ENCODE peak calls at places on chromosomes 2 and 18, in four cellular contexts. O is HepG2, F is K562, R is GM12878. I is an unnamed sample.

GRCh38 chr2:29509397-29509796 is 394.2 kb downstream of the CLIP4 start:
- DNase-seq in R (no peak), O (no peak), F (no peak), I (no peak)

GRCh38 chr18:48181132-48181823 is 227.9 kb downstream of the ZBTB7C start:
- DNase-seq in O (no peak), F (no peak), R (no peak), I (no peak)

GRCh38 chr2:233354971-233355574 is 779 bp downstream of the DGKD start:
- DNase-seq in F (no peak), O (no peak), R (no peak), I (peak)

GRCh38 chr2:151562398-151562797 is 152.7 kb downstream of the RIF1 start:
- DNase-seq in O (no peak), R (no peak), F (no peak), I (no peak)

GRCh38 chr2:122077771-122078170 is 322.3 kb downstream of the TSN start:
- DNase-seq in F (no peak), O (no peak), R (no peak), I (no peak)

GRCh38 chr2:19900536-19901200 is 1.1 kb downstream of the TTC32 start:
- DNase-seq in F (peak), O (peak), R (no peak), I (no peak)

GRCh38 chr18:75214766-75215515 is 4.3 kb downstream of the TSHZ1 start:
- DNase-seq in O (peak), R (no peak), F (no peak), I (no peak)

GRCh38 chr2:237495521-237496117 is 8.6 kb downstream of the MLPH start:
- DNase-seq in O (no peak), R (no peak), F (no peak), I (no peak)

GRCh38 chr2:8671176-8671575 is 10.7 kb upstream of the ID2 start:
- DNase-seq in O (no peak), R (no peak), F (no peak), I (no peak)

GRCh38 chr2:99804969-99805368 is 315.2 kb upstream of the REV1 start:
- DNase-seq in F (no peak), R (no peak), O (no peak), I (no peak)

GRCh38 chr2:15159751-15160177 is 401.4 kb downstream of the NBAS start:
- DNase-seq in F (peak), R (no peak), O (peak), I (no peak)

GRCh38 chr18:4020026-4020425 is 435.1 kb downstream of the DLGAP1 start:
- DNase-seq in R (no peak), F (no peak), O (no peak), I (no peak)

GRCh38 chr2:221205103-221205502 is 367.0 kb downstream of the EPHA4 start:
- DNase-seq in F (no peak), O (peak), R (no peak), I (no peak)

GRCh38 chr18:76757925-76758324 is 64.4 kb upstream of the ZNF236 start:
- DNase-seq in R (no peak), F (no peak), O (no peak), I (no peak)

GRCh38 chr2:223108376-223109100 is 56.5 kb downstream of the KCNE4 start:
- DNase-seq in O (no peak), R (no peak), F (no peak), I (no peak)

GRCh38 chr2:127153691-127154158 is 46.8 kb upstream of the BIN1 start:
- DNase-seq in F (no peak), O (no peak), R (no peak), I (no peak)

GRCh38 chr18:58438161-58438983 is 190.5 kb downstream of the ALPK2 start:
- DNase-seq in R (no peak), O (no peak), F (no peak), I (no peak)

GRCh38 chr2:48356701-48357322 is 173.1 kb upstream of the STON1 start:
- DNase-seq in F (peak), O (no peak), R (no peak), I (no peak)

GRCh38 chr2:149877913-149878312 is 290.3 kb upstream of the MMADHC start:
- DNase-seq in R (no peak), O (no peak), F (no peak), I (no peak)

GRCh38 chr2:101699191-101699938 is 1.9 kb downstream of the MAP4K4 start:
- DNase-seq in O (no peak), R (no peak), F (no peak), I (no peak)

GRCh38 chr2:63614983-63615945 is 26.5 kb downstream of the MDH1 start:
- DNase-seq in O (peak), F (peak), R (no peak), I (peak)

GRCh38 chr2:88252646-88253045 is 82.5 kb downstream of the THNSL2 start:
- DNase-seq in F (no peak), O (no peak), R (no peak), I (no peak)

GRCh38 chr2:102057502-102058292 is 65.9 kb downstream of the IL1R2 start:
- DNase-seq in O (peak), R (peak), F (no peak), I (no peak)

GRCh38 chr2:71463342-71463654 is 9.9 kb downstream of the DYSF start:
- DNase-seq in O (no peak), F (no peak), R (no peak), I (no peak)

GRCh38 chr18:39435986-39436385 is 1870.4 kb upstream of the CELF4 start:
- DNase-seq in O (no peak), F (no peak), R (no peak), I (no peak)

GRCh38 chr18:46346213-46346612 is 242.0 kb downstream of the HAUS1 start:
- DNase-seq in F (no peak), O (no peak), R (no peak), I (no peak)

GRCh38 chr2:238497610-238498005 is 70.9 kb downstream of the ASB1 start:
- DNase-seq in O (no peak), R (no peak), F (no peak), I (no peak)

GRCh38 chr18:76640438-76640837 is 145.4 kb upstream of the ZNF516 start:
- DNase-seq in R (no peak), O (no peak), F (no peak), I (no peak)

GRCh38 chr2:30465171-30465545 is 18.1 kb downstream of the LCLAT1 start:
- DNase-seq in F (peak), O (no peak), R (no peak), I (no peak)

GRCh38 chr2:109298851-109299250 is 169.8 kb downstream of the SH3RF3 start:
- DNase-seq in F (no peak), R (no peak), O (no peak), I (no peak)

GRCh38 chr18:66138642-66139041 is 387.8 kb downstream of the CDH7 start:
- DNase-seq in R (no peak), F (no peak), O (no peak), I (no peak)

GRCh38 chr18:59606193-59607175 is 90.7 kb downstream of the CCBE1 start:
- DNase-seq in O (no peak), F (no peak), R (no peak), I (no peak)

GRCh38 chr2:239310401-239311061 is 90.3 kb downstream of the HDAC4 start:
- DNase-seq in R (no peak), F (no peak), O (no peak), I (no peak)

GRCh38 chr18:25279133-25279532 is 72.8 kb downstream of the ZNF521 start:
- DNase-seq in O (no peak), F (no peak), R (no peak), I (no peak)

GRCh38 chr2:172342056-172342455 is 85.3 kb upstream of the ITGA6 start:
- DNase-seq in F (no peak), R (no peak), O (no peak), I (no peak)

GRCh38 chr2:234495076-234495800 is 1.6 kb downstream of the ARL4C start:
- DNase-seq in F (no peak), O (no peak), R (no peak), I (no peak)

GRCh38 chr2:179336782-179337534 is 72.3 kb upstream of the SESTD1 start:
- DNase-seq in F (no peak), O (no peak), R (no peak), I (peak)

GRCh38 chr2:207845202-207845864 is 75.6 kb upstream of the FZD5 start:
- DNase-seq in R (no peak), O (peak), F (no peak), I (no peak)

GRCh38 chr18:58221060-58221725 is 177.2 kb downstream of the NEDD4L start:
- DNase-seq in R (no peak), F (peak), O (peak), I (peak)

GRCh38 chr2:178506101-178506500 is 25.8 kb downstream of the PLEKHA3 start:
- DNase-seq in O (no peak), R (no peak), F (no peak), I (no peak)

GRCh38 chr2:195319548-195320415 is 337.2 kb upstream of the SLC39A10 start:
- DNase-seq in F (no peak), O (no peak), R (no peak), I (no peak)

GRCh38 chr2:195318440-195319111 is 338.4 kb upstream of the SLC39A10 start:
- DNase-seq in O (peak), R (no peak), F (peak), I (no peak)

GRCh38 chr2:195319112-195319460 is 337.9 kb upstream of the SLC39A10 start:
- DNase-seq in F (no peak), R (no peak), O (no peak), I (no peak)

GRCh38 chr2:195320416-195320973 is 336.5 kb upstream of the SLC39A10 start:
- DNase-seq in F (no peak), R (no peak), O (no peak), I (no peak)

GRCh38 chr2:195322324-195322723 is 334.7 kb upstream of the SLC39A10 start:
- DNase-seq in F (peak), O (no peak), R (no peak), I (no peak)
- TF ChIP-seq BRCA1 in F (no peak), O (no peak), R (no peak), I (no peak)

GRCh38 chr18:33277431-33277830 is 163.1 kb downstream of the CCDC178 start:
- DNase-seq in F (no peak), R (no peak), O (no peak), I (no peak)
- TF ChIP-seq MAX in F (no peak), R (no peak), O (no peak), I (no peak)

GRCh38 chr2:23925702-23926288 is 1.1 kb downstream of the ATAD2B start:
- DNase-seq in O (peak), R (peak), F (peak), I (no peak)
- TF ChIP-seq BRCA1 in O (no peak), R (no peak), F (no peak), I (no peak)

GRCh38 chr2:212001280-212001679 is 537.3 kb downstream of the ERBB4 start:
- DNase-seq in O (no peak), F (no peak), R (no peak), I (no peak)
- TF ChIP-seq MAX in O (no peak), F (no peak), R (no peak), I (no peak)

GRCh38 chr2:201460532-201460931 is 9.0 kb downstream of the STRADB start:
- DNase-seq in F (no peak), R (no peak), O (no peak), I (no peak)

GRCh38 chr2:201452856-201453643 is 1.5 kb downstream of the STRADB start:
- DNase-seq in F (no peak), O (no peak), R (no peak), I (no peak)

DNA sequence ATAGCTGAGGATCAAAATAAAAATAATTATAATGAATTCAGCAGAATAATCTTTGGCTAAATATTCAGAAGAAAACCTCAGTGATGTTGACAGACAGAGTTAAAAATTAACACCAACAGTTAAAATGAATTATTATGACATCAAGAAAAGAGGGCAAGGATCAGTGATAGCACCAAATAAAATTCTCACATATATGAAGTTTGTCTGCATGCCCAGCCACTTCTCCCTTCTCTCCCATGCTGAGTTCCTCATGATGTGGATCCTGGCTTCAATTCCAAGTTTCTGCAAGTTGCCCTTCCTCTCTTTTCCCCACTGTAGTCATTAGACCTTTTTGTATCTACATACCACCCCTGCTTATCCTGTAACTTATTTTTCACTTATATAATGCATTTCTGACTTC is 6.8 kb downstream of the STRADB start:
- DNase-seq in R (no peak), F (no peak), O (no peak), I (no peak)
- TF ChIP-seq BRCA1 in R (no peak), F (no peak), O (no peak), I (no peak)

GRCh38 chr2:144201868-144202468 is 318.0 kb downstream of the ZEB2 start:
- DNase-seq in O (no peak), F (no peak), R (no peak), I (no peak)
- TF ChIP-seq MAX in O (no peak), F (no peak), R (no peak), I (no peak)

GRCh38 chr18:22691988-22692710 is 241.0 kb upstream of the RBBP8 start:
- DNase-seq in R (no peak), O (no peak), F (no peak), I (no peak)
- TF ChIP-seq BRCA1 in R (no peak), O (no peak), F (no peak), I (no peak)

I was measured in H1.